ENCODE peak calls at places on chromosomes 2 and 18, in six cellular contexts. A, L, P, N, Z and H are unnamed samples.

GRCh38 chr2:48233005-48233404 is 296.9 kb upstream of the STON1 start:
- DNase-seq in Z (no peak), L (no peak), P (no peak), N (no peak), A (no peak), H (no peak)

GRCh38 chr18:40056085-40056484 is 1898.9 kb upstream of the PIK3C3 start:
- DNase-seq in P (no peak), Z (no peak), A (no peak), N (no peak), L (no peak), H (no peak)

GRCh38 chr2:85216927-85217326 is 83.7 kb downstream of the TCF7L1 start:
- DNase-seq in L (no peak), A (no peak), N (no peak), P (no peak), Z (no peak), H (no peak)

GRCh38 chr2:189411860-189412259 is 29.4 kb upstream of the WDR75 start:
- DNase-seq in A (no peak), L (no peak), P (no peak), Z (no peak), N (peak), H (no peak)

GRCh38 chr2:46495347-46496030 is 16.1 kb downstream of the TMEM247 start:
- DNase-seq in L (no peak), N (no peak), Z (no peak), A (no peak), P (no peak), H (no peak)

GRCh38 chr2:241895732-241896641 is 26.5 kb downstream of the RTP5 start:
- DNase-seq in P (peak), Z (no peak), N (no peak), A (no peak), L (peak), H (no peak)

GRCh38 chr2:44941551-44942234 is at the start of gene SIX3:
- DNase-seq in A (no peak), L (no peak), P (no peak), Z (no peak), N (no peak), H (peak)

GRCh38 chr18:59249186-59249774 is 24.0 kb downstream of the RAX start:
- DNase-seq in P (no peak), Z (no peak), N (peak), A (no peak), L (peak), H (peak)

GRCh38 chr2:78907089-78907488 is 118.4 kb upstream of the REG3G start:
- DNase-seq in L (no peak), Z (no peak), P (no peak), N (no peak), A (no peak), H (no peak)

GRCh38 chr2:226730487-226730886 is 69.1 kb downstream of the IRS1 start:
- DNase-seq in L (no peak), P (no peak), Z (no peak), N (no peak), A (no peak), H (no peak)

GRCh38 chr2:149657393-149657792 is 69.8 kb upstream of the MMADHC start:
- DNase-seq in N (no peak), Z (no peak), A (no peak), L (no peak), P (no peak), H (no peak)

GRCh38 chr2:174343638-174344455 is 9.1 kb downstream of the SP9 start:
- DNase-seq in P (no peak), A (no peak), L (peak), N (no peak), Z (no peak), H (no peak)

GRCh38 chr2:121405233-121405632 is 120.2 kb upstream of the TFCP2L1 start:
- DNase-seq in P (no peak), A (no peak), Z (no peak), N (no peak), L (no peak), H (no peak)

GRCh38 chr18:12886498-12887126 is 2.6 kb upstream of the PTPN2 start:
- DNase-seq in Z (no peak), A (no peak), N (no peak), L (no peak), P (no peak), H (no peak)

GRCh38 chr2:116949249-116949648 is 865.2 kb upstream of the DDX18 start:
- DNase-seq in Z (no peak), N (no peak), A (no peak), P (no peak), L (no peak), H (no peak)

GRCh38 chr2:32403782-32404181 is 47.0 kb downstream of the BIRC6 start:
- DNase-seq in A (no peak), L (no peak), Z (no peak), P (no peak), N (no peak), H (no peak)

GRCh38 chr2:24304621-24305020 is 55.7 kb downstream of the ITSN2 start:
- DNase-seq in L (no peak), Z (no peak), A (no peak), N (no peak), P (no peak), H (no peak)

GRCh38 chr2:8408560-8409460 is 273.0 kb upstream of the ID2 start:
- DNase-seq in N (no peak), P (no peak), Z (peak), L (no peak), A (no peak), H (no peak)

GRCh38 chr2:120937736-120938131 is 202.1 kb downstream of the GLI2 start:
- DNase-seq in A (no peak), Z (no peak), L (no peak), P (no peak), N (no peak), H (no peak)

GRCh38 chr2:29462293-29462692 is 347.1 kb downstream of the CLIP4 start:
- DNase-seq in L (no peak), P (no peak), N (no peak), A (no peak), Z (no peak), H (no peak)

GRCh38 chr2:28958689-28959088 is 22.4 kb upstream of the TOGARAM2 start:
- DNase-seq in N (peak), Z (no peak), L (peak), A (peak), P (peak), H (no peak)

GRCh38 chr18:49031511-49032188 is 80.9 kb upstream of the SMAD7 start:
- DNase-seq in N (no peak), L (no peak), P (no peak), A (peak), Z (no peak), H (no peak)

GRCh38 chr18:34357944-34358580 is 133.3 kb upstream of the NOL4 start:
- DNase-seq in A (no peak), L (no peak), N (no peak), P (no peak), Z (no peak), H (no peak)

GRCh38 chr2:127621981-127622431 is 23.9 kb upstream of the GPR17 start:
- DNase-seq in N (no peak), Z (no peak), L (no peak), P (no peak), A (peak), H (no peak)

GRCh38 chr2:183070942-183071844 is 7.4 kb upstream of the DUSP19 start:
- DNase-seq in P (no peak), Z (no peak), A (no peak), L (peak), N (no peak), H (no peak)

GRCh38 chr2:240433973-240434727 is 1.3 kb upstream of the GPC1 start:
- DNase-seq in N (no peak), Z (no peak), P (peak), L (no peak), A (no peak), H (peak)

GRCh38 chr2:9658972-9659371 is 28.2 kb upstream of the YWHAQ start:
- DNase-seq in L (no peak), Z (no peak), N (no peak), A (no peak), P (no peak), H (no peak)

GRCh38 chr2:43188561-43189386 is 37.6 kb downstream of the ZFP36L2 start:
- DNase-seq in N (no peak), A (no peak), Z (no peak), P (no peak), L (no peak), H (no peak)

GRCh38 chr2:152566728-152567069 is 150.6 kb downstream of the PRPF40A start:
- DNase-seq in A (no peak), Z (no peak), P (no peak), N (no peak), L (no peak), H (no peak)